ENCODE peak calls at places on chromosome 1, in eight cellular contexts. X, O, S, Q, M, F, D and V are unnamed samples.

GRCh38 chr1:53478186-53478585 is 19.0 kb downstream of the DMRTB1 start:
- DNase-seq in X (no peak), O (no peak), S (no peak), Q (no peak), M (no peak), F (no peak), D (no peak), V (no peak)

GRCh38 chr1:178938959-178939317 is 68.1 kb upstream of the ANGPTL1 start:
- DNase-seq in X (no peak), O (peak; percentile 33), S (no peak), Q (no peak), M (no peak), F (no peak), D (no peak), V (no peak)

GRCh38 chr1:18059206-18059605 is 48.4 kb upstream of the IGSF21 start:
- DNase-seq in X (no peak), O (no peak), S (no peak), Q (no peak), M (no peak), F (no peak), D (no peak), V (no peak)

GRCh38 chr1:54782156-54782555 is 17.8 kb upstream of the PARS2 start:
- DNase-seq in X (no peak), O (no peak), S (no peak), Q (no peak), M (no peak), F (no peak), D (no peak), V (no peak)

GRCh38 chr1:153568367-153569099 is 2.9 kb upstream of the S100A2 start:
- DNase-seq in X (peak; percentile 81), O (peak; percentile 93), S (peak; percentile 92), Q (peak; percentile 93), M (peak; percentile 72), F (peak; percentile 69), D (peak; percentile 96), V (peak; percentile 98)

GRCh38 chr1:54296666-54297065 is 96.7 kb downstream of the MRPL37 start:
- DNase-seq in X (no peak), O (no peak), S (no peak), Q (no peak), M (no peak), F (no peak), D (no peak), V (no peak)

GRCh38 chr1:3462356-3463012 is 8.0 kb downstream of the ARHGEF16 start:
- DNase-seq in X (no peak), O (no peak), S (no peak), Q (peak; percentile 33), M (no peak), F (no peak), D (no peak), V (no peak)

GRCh38 chr1:116824631-116825399 is 70.6 kb downstream of the CD2 start:
- DNase-seq in X (no peak), O (no peak), S (no peak), Q (no peak), M (no peak), F (no peak), D (no peak), V (peak; percentile 52)

GRCh38 chr1:178060789-178061556 is 32.9 kb upstream of the RASAL2 start:
- DNase-seq in X (peak; percentile 42), O (peak; percentile 37), S (no peak), Q (no peak), M (no peak), F (no peak), D (no peak), V (peak; percentile 65)

GRCh38 chr1:244187310-244187709 is 136.2 kb downstream of the ZBTB18 start:
- DNase-seq in X (no peak), O (no peak), S (no peak), Q (no peak), M (no peak), F (no peak), D (no peak), V (no peak)

GRCh38 chr1:11531943-11532342 is 53.0 kb downstream of the DISP3 start:
- DNase-seq in X (no peak), O (no peak), S (no peak), Q (no peak), M (no peak), F (no peak), D (no peak), V (no peak)

GRCh38 chr1:198167436-198167934 is 10.7 kb downstream of the NEK7 start:
- DNase-seq in X (no peak), O (no peak), S (peak; percentile 49), Q (no peak), M (no peak), F (no peak), D (no peak), V (no peak)

GRCh38 chr1:198300451-198300850 is 143.7 kb downstream of the NEK7 start:
- DNase-seq in X (no peak), O (no peak), S (no peak), Q (no peak), M (no peak), F (no peak), D (no peak), V (peak; percentile 35)